ENCODE peak calls at places on chromosomes 3 and 15, in ten cellular contexts. O is CD8-positive, alpha-beta memory T cell; M is RPMI7951; K is HFFc6; U is cardiac fibroblast; E is caudate nucleus; I is NCI-H2081 treated with DMSO at 0.1 percent for 48 hours; C is epithelial cell of prostate; Q is brain microvascular endothelial cell; L is fibroblast of lung. A is an unnamed sample.

GRCh38 chr3:152638707-152639450 is 196.1 kb upstream of the P2RY1 start:
- DNase-seq in O (no peak), M (no peak), K (no peak), U (peak), E (no peak), I (no peak), C (peak), Q (no peak), L (peak), A (no peak)

GRCh38 chr3:4533489-4534443 is 40.6 kb downstream of the ITPR1 start:
- DNase-seq in O (no peak), M (no peak), K (no peak), U (peak), E (no peak), I (no peak), C (no peak), Q (no peak), L (peak), A (no peak)

GRCh38 chr3:102529452-102529851 is 94.6 kb downstream of the ZPLD1 start:
- DNase-seq in O (no peak), M (peak), K (no peak), U (peak), E (no peak), I (peak), C (no peak), Q (no peak), L (peak), A (no peak)

GRCh38 chr15:78067328-78068241 is 9.9 kb downstream of the TBC1D2B start:
- DNase-seq in O (no peak), M (peak), K (peak), U (no peak), E (no peak), I (no peak), C (no peak), Q (no peak), L (peak), A (no peak)

GRCh38 chr3:37074178-37074577 is 80.9 kb downstream of the MLH1 start:
- DNase-seq in O (no peak), M (peak), K (peak), U (peak), E (no peak), I (no peak), C (no peak), Q (peak), L (peak), A (peak)

GRCh38 chr15:70201376-70201775 is 103.7 kb upstream of the TLE3 start:
- DNase-seq in O (no peak), M (no peak), K (no peak), U (no peak), E (no peak), I (no peak), C (no peak), Q (no peak), L (no peak), A (no peak)

GRCh38 chr3:65170357-65171090 is 482.7 kb upstream of the ADAMTS9 start:
- DNase-seq in O (no peak), M (peak), K (peak), U (peak), E (peak), I (no peak), C (no peak), Q (peak), L (peak), A (peak)

GRCh38 chr15:89912145-89912673 is 543 bp downstream of the ARPIN start:
- DNase-seq in O (no peak), M (peak), K (no peak), U (peak), E (peak), I (no peak), C (no peak), Q (no peak), L (peak), A (peak)

GRCh38 chr3:47245271-47245670 is 37.3 kb downstream of the KIF9 start:
- DNase-seq in O (no peak), M (no peak), K (no peak), U (no peak), E (no peak), I (no peak), C (no peak), Q (no peak), L (no peak), A (no peak)

GRCh38 chr15:101198820-101199219 is 53.0 kb downstream of the CHSY1 start:
- DNase-seq in O (no peak), M (peak), K (peak), U (no peak), E (no peak), I (no peak), C (no peak), Q (no peak), L (peak), A (no peak)

GRCh38 chr15:39427705-39428104 is 153.2 kb upstream of the THBS1 start:
- DNase-seq in O (no peak), M (peak), K (no peak), U (no peak), E (no peak), I (no peak), C (no peak), Q (no peak), L (no peak), A (no peak)

A was measured in hepatic stellate cell.